ENCODE peak calls at places on chromosomes 2 and 18, in six cellular contexts. S, D, N, G, O and P are unnamed samples.

GRCh38 chr2:228611171-228611570 is 429.7 kb upstream of the SPHKAP start:
- DNase-seq in S (no peak), D (no peak), N (no peak), G (no peak), O (no peak), P (no peak)

GRCh38 chr2:107730898-107731297 is 95.8 kb upstream of the RGPD4 start:
- DNase-seq in S (peak; percentile 26), D (no peak), N (no peak), G (no peak), O (no peak), P (peak; percentile 52)

GRCh38 chr2:168751104-168751768 is 51.2 kb upstream of the NOSTRIN start:
- DNase-seq in S (no peak), D (no peak), N (no peak), G (no peak), O (peak; percentile 40), P (no peak)

GRCh38 chr2:20241973-20242726 is 17.2 kb upstream of the SDC1 start:
- DNase-seq in S (no peak), D (no peak), N (no peak), G (no peak), O (no peak), P (no peak)

GRCh38 chr2:152421521-152422367 is 86.8 kb downstream of the FMNL2 start:
- DNase-seq in S (peak; percentile 99), D (no peak), N (no peak), G (peak; percentile 96), O (no peak), P (peak; percentile 98)

GRCh38 chr2:73886357-73886756 is 6.5 kb upstream of the ACTG2 start:
- DNase-seq in S (no peak), D (no peak), N (no peak), G (no peak), O (no peak), P (no peak)

GRCh38 chr2:85430780-85431601 is 12.5 kb downstream of the SH2D6 start:
- DNase-seq in S (no peak), D (no peak), N (no peak), G (no peak), O (no peak), P (no peak)

GRCh38 chr2:19753818-19754217 is 148.0 kb downstream of the TTC32 start:
- DNase-seq in S (no peak), D (no peak), N (no peak), G (no peak), O (no peak), P (peak; percentile 16)

GRCh38 chr2:231464576-231465540 is 574 bp upstream of the NCL start:
- DNase-seq in S (peak; percentile 28), D (peak; percentile 98), N (peak; percentile 99), G (peak; percentile 12), O (peak; percentile 93), P (no peak)

GRCh38 chr2:218570850-218571249 is 2.2 kb downstream of the CNOT9 start:
- DNase-seq in S (peak; percentile 55), D (no peak), N (no peak), G (peak; percentile 33), O (no peak), P (no peak)

DNA sequence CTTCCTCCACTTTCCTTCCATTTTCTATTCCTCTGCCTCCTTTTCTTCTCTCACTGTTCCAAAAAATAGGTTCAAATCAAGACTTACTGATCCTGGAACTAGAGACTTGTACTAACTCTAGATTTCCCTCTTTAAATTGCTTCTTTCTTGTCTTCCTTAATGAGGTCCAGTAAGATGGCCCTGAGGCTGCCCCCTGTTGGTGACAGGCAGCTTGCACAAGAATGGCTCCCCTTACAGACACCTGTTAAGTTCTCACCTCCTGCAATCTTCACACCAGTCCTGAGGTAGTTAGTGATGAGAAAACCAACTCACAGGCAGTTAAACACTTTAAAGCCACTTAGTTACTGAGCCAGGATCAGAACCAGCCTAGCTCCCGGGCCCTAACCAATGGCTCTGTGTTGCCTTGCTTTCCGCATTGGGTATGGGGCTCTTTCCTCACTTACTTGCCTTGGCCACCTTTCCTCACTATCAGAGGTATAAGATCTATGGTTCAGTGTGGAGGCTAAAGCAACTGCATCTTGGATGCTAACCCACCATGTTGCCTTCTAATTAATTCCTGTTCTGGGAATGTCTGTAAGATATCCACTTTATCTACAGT is 130.6 kb downstream of the AKAIN1 start:
- DNase-seq in S (no peak), D (no peak), N (no peak), G (no peak), O (no peak), P (no peak)
- TF ChIP-seq CTCF in S (no peak), D (peak; percentile 35), N (no peak), G (no peak), O (peak; percentile 29), P (peak; percentile 22)

GRCh38 chr2:206354129-206354528 is 79.7 kb downstream of the ZDBF2 start:
- DNase-seq in S (no peak), D (no peak), N (no peak), G (no peak), O (no peak), P (no peak)

GRCh38 chr2:206349375-206349774 is 74.9 kb downstream of the ZDBF2 start:
- DNase-seq in S (no peak), D (no peak), N (no peak), G (no peak), O (no peak), P (no peak)

DNA sequence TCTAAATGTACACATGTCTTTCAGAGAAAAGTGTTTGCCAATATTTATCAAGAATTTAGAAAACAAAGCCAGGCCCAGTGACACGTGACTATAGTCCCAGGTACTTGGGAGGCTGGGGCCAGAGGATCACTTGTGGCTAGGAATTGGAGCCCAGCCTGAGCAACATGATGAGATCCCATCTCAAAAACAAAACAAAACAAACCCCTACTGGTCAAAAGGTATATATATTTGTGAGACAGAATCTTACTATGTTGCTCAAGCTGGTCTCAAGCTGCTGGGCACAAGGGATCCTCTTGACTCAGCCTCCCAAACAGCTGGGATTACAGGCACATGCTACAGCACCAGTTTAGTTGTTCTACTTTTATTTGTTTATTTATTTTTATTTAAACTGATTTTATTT is 79.2 kb downstream of the ZDBF2 start:
- DNase-seq in S (peak; percentile 17), D (no peak), N (no peak), G (no peak), O (no peak), P (peak; percentile 8)
- TF ChIP-seq CTCF in S (no peak), D (no peak), N (no peak), G (no peak), O (no peak), P (no peak)

DNA sequence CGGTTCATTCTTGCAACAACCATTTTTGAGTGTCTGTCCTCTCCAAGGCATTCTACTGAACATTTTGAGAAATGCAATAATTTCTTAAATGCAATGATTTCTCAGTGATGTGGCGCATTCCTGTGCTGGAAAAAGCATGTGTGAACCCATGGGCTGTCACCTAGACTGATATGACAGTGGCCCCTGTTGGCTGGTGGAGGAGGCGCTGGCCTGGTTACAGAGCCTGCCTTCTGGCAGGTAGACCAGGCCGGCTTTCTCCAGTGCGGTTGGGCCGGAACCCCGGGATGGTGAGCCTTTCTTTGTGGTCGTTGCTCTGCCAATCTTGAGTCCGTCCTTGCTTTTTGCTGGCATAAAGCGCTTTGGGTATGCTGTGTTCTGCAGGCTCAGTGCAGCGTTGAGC is 33.7 kb downstream of the TSHZ1 start:
- DNase-seq in S (no peak), D (no peak), N (no peak), G (no peak), O (no peak), P (no peak)
- TF ChIP-seq CTCF in S (no peak), D (no peak), N (no peak), G (peak; percentile 11), O (peak; percentile 47), P (no peak)

DNA sequence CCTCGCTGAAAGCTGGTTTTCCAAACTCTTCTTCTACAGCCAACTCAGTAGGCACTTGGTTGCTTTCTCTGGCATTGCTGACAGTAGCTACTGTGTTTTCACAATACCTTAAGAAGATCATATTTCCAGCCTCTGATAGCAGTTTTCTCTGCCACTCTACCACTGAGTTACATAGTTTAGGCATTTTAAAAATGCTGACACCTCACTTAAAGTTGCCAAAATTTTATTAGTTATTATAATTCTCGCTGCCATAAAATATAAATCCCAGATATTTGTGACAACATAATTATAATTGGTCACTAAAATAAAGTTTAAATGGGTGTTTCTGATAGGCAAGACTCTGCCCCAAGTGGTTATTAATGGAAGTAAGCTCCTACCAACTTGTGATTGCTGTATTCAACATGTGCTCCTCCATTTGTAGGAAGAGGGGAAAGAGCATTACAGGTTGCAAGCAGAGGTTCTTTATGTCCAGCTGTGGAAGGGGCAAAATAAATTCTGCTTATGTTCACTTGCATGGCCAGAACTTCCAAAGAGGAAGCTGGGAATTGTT is 1202.8 kb downstream of the CNTNAP5 start:
- DNase-seq in S (no peak), D (no peak), N (no peak), G (no peak), O (no peak), P (peak; percentile 24)
- TF ChIP-seq CTCF in S (no peak), D (no peak), N (no peak), G (peak; percentile 23), O (no peak), P (peak; percentile 25)

GRCh38 chr18:58827886-58828285 is 36.8 kb upstream of the ZNF532 start:
- DNase-seq in S (no peak), D (no peak), N (peak; percentile 35), G (no peak), O (no peak), P (no peak)
- TF ChIP-seq CTCF in S (no peak), D (no peak), N (no peak), G (no peak), O (no peak), P (no peak)

GRCh38 chr2:117553448-117553847 is 261.0 kb upstream of the DDX18 start:
- DNase-seq in S (no peak), D (no peak), N (no peak), G (no peak), O (no peak), P (no peak)

GRCh38 chr2:117557626-117558025 is 256.9 kb upstream of the DDX18 start:
- DNase-seq in S (no peak), D (no peak), N (no peak), G (no peak), O (no peak), P (no peak)

GRCh38 chr2:117555965-117556364 is 258.5 kb upstream of the DDX18 start:
- DNase-seq in S (no peak), D (no peak), N (no peak), G (no peak), O (no peak), P (no peak)

DNA sequence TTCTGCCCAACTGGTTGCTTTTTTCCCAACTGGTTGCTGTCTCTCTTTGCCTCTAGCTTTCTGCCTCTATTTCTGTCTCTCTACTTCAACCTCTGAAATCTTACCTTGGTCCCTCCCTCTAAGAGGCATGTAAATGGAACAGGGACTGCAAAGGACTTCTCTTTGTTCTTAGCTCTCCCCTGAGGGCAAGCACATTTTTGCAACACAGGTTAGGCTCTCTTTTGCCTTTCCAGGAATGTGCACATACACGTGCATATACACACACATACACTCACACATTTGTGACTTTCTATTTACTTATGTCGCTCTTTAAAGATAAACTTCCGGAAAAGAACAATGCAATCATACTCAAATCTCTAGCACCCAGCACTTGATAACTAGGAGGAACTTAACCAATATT is 262.6 kb upstream of the DDX18 start:
- DNase-seq in S (no peak), D (no peak), N (no peak), G (no peak), O (no peak), P (no peak)
- TF ChIP-seq CTCF in S (no peak), D (no peak), N (no peak), G (no peak), O (no peak), P (no peak)